ENCODE peak calls at places on chromosomes 5 and 9, in five cellular contexts. One of them, this sample, is unnamed.

GRCh38 chr5:43603535-43604363 is 769 bp downstream of the NNT start:
- DNase-seq in foreskin fibroblast: peak; percentile 38
- DNase-seq in neural crest cell: peak; percentile 18
- DNase-seq in stimulated activated CD8-positive, alpha-beta memory T cell treated with anti-CD3 and anti-CD28 coated beads, Interleukin-2, amount 100 ng/mL, for 48 hours: peak; percentile 56
- DNase-seq in ACHN: peak; percentile 41
- DNase-seq in this sample: no peak

GRCh38 chr5:80998590-80998979 is 38.4 kb downstream of the RASGRF2 start:
- DNase-seq in stimulated activated CD8-positive, alpha-beta memory T cell treated with anti-CD3 and anti-CD28 coated beads, Interleukin-2, amount 100 ng/mL, for 48 hours: peak; percentile 35
- DNase-seq in neural crest cell: no peak
- DNase-seq in foreskin fibroblast: no peak
- DNase-seq in ACHN: no peak
- DNase-seq in this sample: no peak

GRCh38 chr5:88954511-88954910 is 71.5 kb upstream of the MEF2C start:
- DNase-seq in ACHN: no peak
- DNase-seq in neural crest cell: no peak
- DNase-seq in foreskin fibroblast: no peak
- DNase-seq in stimulated activated CD8-positive, alpha-beta memory T cell treated with anti-CD3 and anti-CD28 coated beads, Interleukin-2, amount 100 ng/mL, for 48 hours: no peak
- DNase-seq in this sample: no peak

GRCh38 chr5:36756848-36757247 is 119.7 kb upstream of the NIPBL start:
- DNase-seq in stimulated activated CD8-positive, alpha-beta memory T cell treated with anti-CD3 and anti-CD28 coated beads, Interleukin-2, amount 100 ng/mL, for 48 hours: no peak
- DNase-seq in neural crest cell: no peak
- DNase-seq in ACHN: no peak
- DNase-seq in foreskin fibroblast: no peak
- DNase-seq in this sample: no peak

GRCh38 chr5:111635151-111635945 is 121.6 kb downstream of the NREP start:
- DNase-seq in stimulated activated CD8-positive, alpha-beta memory T cell treated with anti-CD3 and anti-CD28 coated beads, Interleukin-2, amount 100 ng/mL, for 48 hours: no peak
- DNase-seq in ACHN: no peak
- DNase-seq in foreskin fibroblast: no peak
- DNase-seq in neural crest cell: no peak
- DNase-seq in this sample: no peak

GRCh38 chr5:36301858-36302603 is at the start of gene RANBP3L:
- DNase-seq in foreskin fibroblast: no peak
- DNase-seq in ACHN: peak; percentile 14
- DNase-seq in stimulated activated CD8-positive, alpha-beta memory T cell treated with anti-CD3 and anti-CD28 coated beads, Interleukin-2, amount 100 ng/mL, for 48 hours: no peak
- DNase-seq in neural crest cell: no peak
- DNase-seq in this sample: no peak

GRCh38 chr9:91162311-91162710 is 199.4 kb downstream of the AUH start:
- DNase-seq in neural crest cell: no peak
- DNase-seq in foreskin fibroblast: peak; percentile 68
- DNase-seq in ACHN: peak; percentile 23
- DNase-seq in stimulated activated CD8-positive, alpha-beta memory T cell treated with anti-CD3 and anti-CD28 coated beads, Interleukin-2, amount 100 ng/mL, for 48 hours: no peak
- DNase-seq in this sample: no peak

GRCh38 chr9:131734165-131734610 is 5.7 kb downstream of the RAPGEF1 start:
- DNase-seq in foreskin fibroblast: no peak
- DNase-seq in neural crest cell: no peak
- DNase-seq in stimulated activated CD8-positive, alpha-beta memory T cell treated with anti-CD3 and anti-CD28 coated beads, Interleukin-2, amount 100 ng/mL, for 48 hours: no peak
- DNase-seq in ACHN: peak; percentile 76
- DNase-seq in this sample: no peak

GRCh38 chr5:41071975-41072374 is 833 bp upstream of the MROH2B start:
- DNase-seq in ACHN: no peak
- DNase-seq in stimulated activated CD8-positive, alpha-beta memory T cell treated with anti-CD3 and anti-CD28 coated beads, Interleukin-2, amount 100 ng/mL, for 48 hours: no peak
- DNase-seq in neural crest cell: no peak
- DNase-seq in foreskin fibroblast: no peak
- DNase-seq in this sample: no peak

GRCh38 chr5:52356311-52356918 is 431.3 kb upstream of the ITGA1 start:
- DNase-seq in ACHN: peak; percentile 27
- DNase-seq in foreskin fibroblast: no peak
- DNase-seq in neural crest cell: no peak
- DNase-seq in stimulated activated CD8-positive, alpha-beta memory T cell treated with anti-CD3 and anti-CD28 coated beads, Interleukin-2, amount 100 ng/mL, for 48 hours: no peak
- DNase-seq in this sample: no peak

GRCh38 chr5:87627360-87627759 is 214.6 kb upstream of the CCNH start:
- DNase-seq in ACHN: no peak
- DNase-seq in stimulated activated CD8-positive, alpha-beta memory T cell treated with anti-CD3 and anti-CD28 coated beads, Interleukin-2, amount 100 ng/mL, for 48 hours: no peak
- DNase-seq in neural crest cell: no peak
- DNase-seq in foreskin fibroblast: no peak
- DNase-seq in this sample: no peak

GRCh38 chr5:32342656-32343055 is 29.9 kb upstream of the MTMR12 start:
- DNase-seq in ACHN: no peak
- DNase-seq in stimulated activated CD8-positive, alpha-beta memory T cell treated with anti-CD3 and anti-CD28 coated beads, Interleukin-2, amount 100 ng/mL, for 48 hours: no peak
- DNase-seq in neural crest cell: no peak
- DNase-seq in foreskin fibroblast: no peak
- DNase-seq in this sample: no peak

GRCh38 chr5:133457956-133458355 is 154.4 kb downstream of the FSTL4 start:
- DNase-seq in neural crest cell: no peak
- DNase-seq in foreskin fibroblast: no peak
- DNase-seq in ACHN: no peak
- DNase-seq in stimulated activated CD8-positive, alpha-beta memory T cell treated with anti-CD3 and anti-CD28 coated beads, Interleukin-2, amount 100 ng/mL, for 48 hours: no peak
- DNase-seq in this sample: no peak

GRCh38 chr9:112556497-112557085 is 70.0 kb downstream of the KIAA1958 start:
- DNase-seq in ACHN: peak; percentile 27
- DNase-seq in foreskin fibroblast: peak; percentile 62
- DNase-seq in neural crest cell: no peak
- DNase-seq in stimulated activated CD8-positive, alpha-beta memory T cell treated with anti-CD3 and anti-CD28 coated beads, Interleukin-2, amount 100 ng/mL, for 48 hours: no peak
- DNase-seq in this sample: no peak

GRCh38 chr9:104858846-104859245 is 69.1 kb downstream of the ABCA1 start:
- DNase-seq in ACHN: no peak
- DNase-seq in foreskin fibroblast: no peak
- DNase-seq in neural crest cell: no peak
- DNase-seq in stimulated activated CD8-positive, alpha-beta memory T cell treated with anti-CD3 and anti-CD28 coated beads, Interleukin-2, amount 100 ng/mL, for 48 hours: no peak
- DNase-seq in this sample: no peak

GRCh38 chr9:91858670-91859030 is 91.4 kb downstream of the ROR2 start:
- DNase-seq in ACHN: no peak
- DNase-seq in neural crest cell: no peak
- DNase-seq in stimulated activated CD8-positive, alpha-beta memory T cell treated with anti-CD3 and anti-CD28 coated beads, Interleukin-2, amount 100 ng/mL, for 48 hours: no peak
- DNase-seq in foreskin fibroblast: no peak
- DNase-seq in this sample: no peak

GRCh38 chr9:77856615-77857014 is 175.0 kb downstream of the GNAQ start:
- DNase-seq in stimulated activated CD8-positive, alpha-beta memory T cell treated with anti-CD3 and anti-CD28 coated beads, Interleukin-2, amount 100 ng/mL, for 48 hours: no peak
- DNase-seq in neural crest cell: no peak
- DNase-seq in foreskin fibroblast: no peak
- DNase-seq in ACHN: no peak
- DNase-seq in this sample: no peak

GRCh38 chr5:159210306-159210722 is 961 bp upstream of the RNF145 start:
- DNase-seq in neural crest cell: no peak
- DNase-seq in stimulated activated CD8-positive, alpha-beta memory T cell treated with anti-CD3 and anti-CD28 coated beads, Interleukin-2, amount 100 ng/mL, for 48 hours: no peak
- DNase-seq in foreskin fibroblast: no peak
- DNase-seq in ACHN: no peak
- DNase-seq in this sample: no peak

GRCh38 chr5:33299621-33300208 is 141.1 kb upstream of the TARS1 start:
- DNase-seq in stimulated activated CD8-positive, alpha-beta memory T cell treated with anti-CD3 and anti-CD28 coated beads, Interleukin-2, amount 100 ng/mL, for 48 hours: no peak
- DNase-seq in neural crest cell: no peak
- DNase-seq in foreskin fibroblast: peak; percentile 82
- DNase-seq in ACHN: peak; percentile 48
- DNase-seq in this sample: no peak

GRCh38 chr5:172691886-172692285 is 50.8 kb downstream of the NEURL1B start:
- DNase-seq in foreskin fibroblast: no peak
- DNase-seq in stimulated activated CD8-positive, alpha-beta memory T cell treated with anti-CD3 and anti-CD28 coated beads, Interleukin-2, amount 100 ng/mL, for 48 hours: no peak
- DNase-seq in ACHN: no peak
- DNase-seq in neural crest cell: no peak
- DNase-seq in this sample: no peak

GRCh38 chr9:27535701-27536118 is 6.1 kb upstream of the MOB3B start:
- DNase-seq in foreskin fibroblast: no peak
- DNase-seq in neural crest cell: no peak
- DNase-seq in ACHN: no peak
- DNase-seq in stimulated activated CD8-positive, alpha-beta memory T cell treated with anti-CD3 and anti-CD28 coated beads, Interleukin-2, amount 100 ng/mL, for 48 hours: no peak
- DNase-seq in this sample: no peak

GRCh38 chr5:142472306-142472951 is 147.6 kb upstream of the SPRY4 start:
- DNase-seq in ACHN: peak; percentile 61
- DNase-seq in stimulated activated CD8-positive, alpha-beta memory T cell treated with anti-CD3 and anti-CD28 coated beads, Interleukin-2, amount 100 ng/mL, for 48 hours: peak; percentile 23
- DNase-seq in neural crest cell: no peak
- DNase-seq in foreskin fibroblast: peak; percentile 93
- DNase-seq in this sample: no peak

GRCh38 chr9:21983509-21983908 is 10.7 kb downstream of the CDKN2A start:
- DNase-seq in foreskin fibroblast: no peak
- DNase-seq in ACHN: no peak
- DNase-seq in stimulated activated CD8-positive, alpha-beta memory T cell treated with anti-CD3 and anti-CD28 coated beads, Interleukin-2, amount 100 ng/mL, for 48 hours: no peak
- DNase-seq in neural crest cell: no peak
- DNase-seq in this sample: no peak

GRCh38 chr5:158410976-158411375 is 552.0 kb upstream of the CLINT1 start:
- DNase-seq in foreskin fibroblast: no peak
- DNase-seq in ACHN: no peak
- DNase-seq in stimulated activated CD8-positive, alpha-beta memory T cell treated with anti-CD3 and anti-CD28 coated beads, Interleukin-2, amount 100 ng/mL, for 48 hours: no peak
- DNase-seq in neural crest cell: no peak
- DNase-seq in this sample: no peak

GRCh38 chr9:133584167-133584558 is 25.0 kb downstream of the FAM163B start:
- DNase-seq in ACHN: no peak
- DNase-seq in stimulated activated CD8-positive, alpha-beta memory T cell treated with anti-CD3 and anti-CD28 coated beads, Interleukin-2, amount 100 ng/mL, for 48 hours: no peak
- DNase-seq in foreskin fibroblast: no peak
- DNase-seq in neural crest cell: no peak
- DNase-seq in this sample: no peak

GRCh38 chr5:38013107-38013506 is 173.3 kb upstream of the GDNF start:
- DNase-seq in foreskin fibroblast: no peak
- DNase-seq in stimulated activated CD8-positive, alpha-beta memory T cell treated with anti-CD3 and anti-CD28 coated beads, Interleukin-2, amount 100 ng/mL, for 48 hours: no peak
- DNase-seq in ACHN: no peak
- DNase-seq in neural crest cell: no peak
- DNase-seq in this sample: no peak

GRCh38 chr5:68214472-68215207 is 916 bp upstream of the PIK3R1 start:
- DNase-seq in ACHN: peak; percentile 8
- DNase-seq in foreskin fibroblast: no peak
- DNase-seq in neural crest cell: no peak
- DNase-seq in stimulated activated CD8-positive, alpha-beta memory T cell treated with anti-CD3 and anti-CD28 coated beads, Interleukin-2, amount 100 ng/mL, for 48 hours: no peak
- DNase-seq in this sample: peak; percentile 51

GRCh38 chr5:96243862-96244261 is 189.2 kb downstream of the PCSK1 start:
- DNase-seq in neural crest cell: no peak
- DNase-seq in stimulated activated CD8-positive, alpha-beta memory T cell treated with anti-CD3 and anti-CD28 coated beads, Interleukin-2, amount 100 ng/mL, for 48 hours: no peak
- DNase-seq in ACHN: no peak
- DNase-seq in foreskin fibroblast: no peak
- DNase-seq in this sample: no peak

GRCh38 chr9:77423841-77424240 is 224.3 kb downstream of the GNA14 start:
- DNase-seq in stimulated activated CD8-positive, alpha-beta memory T cell treated with anti-CD3 and anti-CD28 coated beads, Interleukin-2, amount 100 ng/mL, for 48 hours: no peak
- DNase-seq in neural crest cell: no peak
- DNase-seq in ACHN: no peak
- DNase-seq in foreskin fibroblast: no peak
- DNase-seq in this sample: no peak

GRCh38 chr9:93635186-93636107 is 59.1 kb downstream of the PHF2 start:
- DNase-seq in foreskin fibroblast: no peak
- DNase-seq in ACHN: no peak
- DNase-seq in stimulated activated CD8-positive, alpha-beta memory T cell treated with anti-CD3 and anti-CD28 coated beads, Interleukin-2, amount 100 ng/mL, for 48 hours: no peak
- DNase-seq in neural crest cell: no peak
- DNase-seq in this sample: no peak

GRCh38 chr5:67058998-67059746 is 137.4 kb downstream of the CD180 start:
- DNase-seq in ACHN: no peak
- DNase-seq in neural crest cell: no peak
- DNase-seq in foreskin fibroblast: no peak
- DNase-seq in stimulated activated CD8-positive, alpha-beta memory T cell treated with anti-CD3 and anti-CD28 coated beads, Interleukin-2, amount 100 ng/mL, for 48 hours: no peak
- DNase-seq in this sample: no peak

GRCh38 chr9:70954126-70954525 is 167.3 kb downstream of the TRPM3 start:
- DNase-seq in ACHN: peak; percentile 77
- DNase-seq in neural crest cell: no peak
- DNase-seq in foreskin fibroblast: peak; percentile 84
- DNase-seq in stimulated activated CD8-positive, alpha-beta memory T cell treated with anti-CD3 and anti-CD28 coated beads, Interleukin-2, amount 100 ng/mL, for 48 hours: no peak
- DNase-seq in this sample: no peak

This sample was measured in C1 segment of cervical spinal cord.